ENCODE peak calls at places on chromosomes 12 and 14, in seven cellular contexts. T, E, O, S, G, Z and I are unnamed samples.

GRCh38 chr12:61362037-61362436 is 898.2 kb upstream of the USP15 start:
- DNase-seq in G (no peak), Z (no peak), E (no peak), O (no peak), T (no peak), S (no peak), I (no peak)

GRCh38 chr12:22116376-22116775 is 70.4 kb downstream of the CMAS start:
- DNase-seq in O (no peak), Z (no peak), G (no peak), E (no peak), S (no peak), T (no peak), I (no peak)

GRCh38 chr14:81400852-81401251 is 728 bp upstream of the STON2 start:
- DNase-seq in T (peak; percentile 70), O (peak; percentile 59), E (no peak), S (no peak), Z (no peak), G (peak; percentile 97), I (no peak)

GRCh38 chr12:105930612-105931011 is 208.1 kb downstream of the NUAK1 start:
- DNase-seq in T (no peak), S (no peak), O (no peak), G (no peak), Z (no peak), E (no peak), I (no peak)

GRCh38 chr14:67232066-67232465 is 9.2 kb upstream of the PALS1 start:
- DNase-seq in G (no peak), E (no peak), T (no peak), Z (no peak), O (no peak), S (no peak), I (peak; percentile 4)

GRCh38 chr14:95156153-95156764 is 1.1 kb downstream of the DICER1 start:
- DNase-seq in S (no peak), Z (no peak), T (peak; percentile 41), G (peak; percentile 24), O (peak; percentile 12), E (peak; percentile 24), I (no peak)

GRCh38 chr12:100138048-100138907 is 4.4 kb downstream of the BLTP3B start:
- DNase-seq in E (peak; percentile 59), T (no peak), O (peak; percentile 45), Z (no peak), S (peak; percentile 22), G (peak; percentile 41), I (peak; percentile 14)

GRCh38 chr12:50066402-50066801 is 9.0 kb downstream of the ASIC1 start:
- DNase-seq in T (no peak), G (peak; percentile 37), Z (no peak), S (no peak), E (no peak), O (peak; percentile 72), I (no peak)

GRCh38 chr14:67556671-67557070 is 23.6 kb downstream of the PLEKHH1 start:
- DNase-seq in O (no peak), G (no peak), T (no peak), S (no peak), Z (no peak), E (no peak), I (no peak)

GRCh38 chr12:73892181-73892580 is 645.5 kb upstream of the ATXN7L3B start:
- DNase-seq in T (no peak), S (no peak), Z (no peak), O (peak; percentile 18), G (no peak), E (no peak), I (no peak)

GRCh38 chr12:132923356-132923909 is 32.7 kb downstream of the ZNF605 start:
- DNase-seq in T (no peak), G (no peak), Z (no peak), E (no peak), S (no peak), O (no peak), I (no peak)

GRCh38 chr12:132924356-132924755 is 31.8 kb downstream of the ZNF605 start:
- DNase-seq in Z (no peak), E (no peak), G (no peak), T (no peak), S (no peak), O (no peak), I (no peak)

GRCh38 chr12:132922676-132923075 is 33.4 kb downstream of the ZNF605 start:
- DNase-seq in E (no peak), G (no peak), Z (no peak), S (no peak), T (no peak), O (no peak), I (no peak)

GRCh38 chr12:132926417-132926833 is 29.7 kb downstream of the ZNF605 start:
- DNase-seq in Z (no peak), G (no peak), E (no peak), T (no peak), O (no peak), S (no peak), I (no peak)

DNA sequence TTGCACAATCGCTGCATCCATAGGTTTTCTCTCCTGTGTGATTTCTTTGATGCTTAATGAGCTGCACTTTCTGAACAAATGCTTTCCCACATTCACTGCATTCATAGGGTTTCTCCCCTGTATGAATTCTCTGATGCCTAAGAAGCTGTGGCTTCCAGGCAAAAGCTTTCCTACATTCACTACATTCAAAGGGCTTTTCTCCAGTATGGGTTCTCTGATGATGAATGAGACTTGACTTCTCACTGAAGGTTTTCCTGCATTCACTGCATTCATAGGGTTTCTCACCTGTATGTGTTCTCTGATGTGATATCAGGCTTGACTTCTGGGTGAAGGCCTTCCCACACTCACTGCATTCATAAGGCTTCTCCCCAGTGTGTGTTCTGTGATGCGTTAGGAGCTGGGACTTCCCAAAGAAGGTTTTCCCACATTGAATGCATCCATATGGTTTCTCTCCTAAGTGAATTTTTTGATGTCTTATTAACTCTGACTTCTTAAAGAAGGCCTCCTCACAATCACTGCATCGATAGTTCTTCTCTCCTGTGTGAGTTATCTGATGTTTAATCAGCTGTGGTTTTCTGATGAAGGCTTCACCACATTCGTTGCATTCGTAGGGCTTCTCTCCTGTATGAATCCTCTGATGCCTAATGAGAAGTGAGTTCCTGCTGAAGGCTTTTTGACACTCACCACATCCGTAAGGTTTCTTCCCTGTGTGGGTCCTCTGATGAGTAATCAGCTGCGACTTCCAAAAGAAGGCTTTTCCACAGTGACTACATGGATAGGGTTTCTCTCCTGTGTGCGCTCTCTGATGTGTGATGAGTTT is 30.3 kb downstream of the ZNF605 start:
- DNase-seq in E (no peak), Z (no peak), O (peak; percentile 26), T (no peak), S (no peak), G (peak; percentile 5), I (no peak)
- H3K9me3 ChIP-seq in E (peaks cover 72% of the 10 kb centered on the region), Z (peaks cover 81% of the 10 kb centered on the region), O (peaks cover 98% of the 10 kb centered on the region), T (peaks cover 31% of the 10 kb centered on the region), S (peaks cover 92% of the 10 kb centered on the region), G (peaks cover 76% of the 10 kb centered on the region), I (peaks cover 85% of the 10 kb centered on the region)

GRCh38 chr14:100288382-100289185 is 17.7 kb downstream of the SLC25A29 start:
- DNase-seq in S (no peak), E (no peak), G (no peak), O (no peak), T (no peak), Z (no peak), I (no peak)

GRCh38 chr14:100292301-100292775 is 13.9 kb downstream of the SLC25A29 start:
- DNase-seq in E (no peak), O (no peak), G (no peak), Z (no peak), T (no peak), S (no peak), I (no peak)

GRCh38 chr14:100290607-100291304 is 15.5 kb downstream of the SLC25A29 start:
- DNase-seq in Z (no peak), E (no peak), S (no peak), G (no peak), O (no peak), T (no peak), I (no peak)

GRCh38 chr14:100291305-100292075 is 14.8 kb downstream of the SLC25A29 start:
- DNase-seq in T (no peak), O (no peak), S (no peak), G (no peak), Z (no peak), E (no peak), I (no peak)

GRCh38 chr14:100289916-100290606 is 16.2 kb downstream of the SLC25A29 start:
- DNase-seq in O (no peak), T (no peak), E (no peak), G (no peak), S (no peak), Z (no peak), I (no peak)
- H3K4me1 ChIP-seq in O (peaks cover 6% of the 10 kb centered on the region), T (peaks cover 3% of the 10 kb centered on the region), E (peaks cover 7% of the 10 kb centered on the region), G (peaks cover 5% of the 10 kb centered on the region), S (peaks cover 6% of the 10 kb centered on the region), Z (peaks cover 13% of the 10 kb centered on the region), I (peaks cover 8% of the 10 kb centered on the region)

GRCh38 chr14:106605548-106606448 is 1079.4 kb downstream of the TMEM121 start:
- DNase-seq in T (peak; percentile 47), G (no peak), O (peak; percentile 24), S (peak; percentile 71), E (peak; percentile 81), Z (peak; percentile 29), I (peak; percentile 76)

GRCh38 chr14:106606936-106607335 is 1080.6 kb downstream of the TMEM121 start:
- DNase-seq in S (no peak), G (no peak), O (no peak), T (no peak), Z (no peak), E (no peak), I (no peak)

GRCh38 chr14:106613256-106613655 is 1086.9 kb downstream of the TMEM121 start:
- DNase-seq in O (no peak), S (no peak), E (no peak), G (no peak), T (no peak), Z (no peak), I (no peak)

DNA sequence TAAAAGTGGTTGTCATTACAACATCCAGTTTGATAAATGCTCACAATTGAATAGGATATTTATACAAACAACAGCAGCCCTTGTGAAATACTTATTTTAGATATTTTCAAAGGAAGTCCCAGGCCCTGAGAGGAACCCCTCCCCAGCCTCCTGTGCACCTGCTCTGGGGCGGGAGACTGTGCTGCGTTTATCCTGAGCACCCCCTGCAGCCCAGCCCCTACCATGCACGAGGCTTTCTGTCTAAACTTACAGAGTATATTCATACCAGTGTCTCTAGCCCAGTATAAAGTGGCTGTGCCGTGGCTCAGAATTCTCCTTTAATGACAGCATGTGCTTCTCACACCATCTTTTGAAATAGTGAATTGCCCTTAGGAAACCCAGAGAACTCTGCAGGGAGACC is 1084.3 kb downstream of the TMEM121 start:
- DNase-seq in O (no peak), E (no peak), Z (no peak), T (no peak), S (no peak), G (no peak), I (no peak)
- H3K9me3 ChIP-seq in O (no peaks in the 10 kb centered on the region), E (no peaks in the 10 kb centered on the region), Z (no peaks in the 10 kb centered on the region), T (no peaks in the 10 kb centered on the region), S (no peaks in the 10 kb centered on the region), G (no peaks in the 10 kb centered on the region), I (no peaks in the 10 kb centered on the region)

DNA sequence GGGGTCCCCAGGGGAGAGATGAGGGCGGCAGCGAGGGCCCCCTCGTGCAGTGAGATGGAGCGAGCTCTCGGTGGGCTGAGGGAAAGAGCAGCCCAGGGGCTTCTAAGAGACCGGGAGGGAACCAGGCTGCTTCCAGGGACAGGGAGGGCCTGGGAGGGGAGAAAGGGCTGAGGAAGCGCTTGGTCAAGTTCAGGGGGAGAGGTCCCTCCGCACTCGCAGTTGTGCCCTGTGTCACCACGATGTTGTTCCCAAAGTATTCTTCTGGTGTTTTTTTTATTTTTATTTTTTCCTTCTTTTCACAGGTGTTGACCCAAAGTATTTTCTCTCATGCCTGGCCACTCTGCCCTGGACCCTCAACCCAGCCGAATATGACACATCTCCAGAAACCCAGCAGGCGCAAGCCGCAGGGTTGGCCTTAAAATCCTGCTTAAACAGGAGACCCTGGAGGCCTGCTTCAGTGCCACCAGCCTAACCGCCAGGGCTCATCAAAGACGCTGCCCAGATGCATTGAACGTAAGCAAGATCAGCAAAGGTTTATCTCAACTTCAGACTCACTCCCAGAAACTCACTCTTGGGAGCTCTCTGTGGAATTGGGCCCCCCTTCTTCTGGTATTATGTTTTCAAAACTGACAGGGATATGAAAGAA is 16.2 kb downstream of the TNFAIP2 start:
- DNase-seq in Z (no peak), G (no peak), T (no peak), E (no peak), O (no peak), S (no peak), I (no peak)
- H3K4me1 ChIP-seq in Z (no peaks in the 10 kb centered on the region), G (peaks cover 3% of the 10 kb centered on the region), T (peaks cover 6% of the 10 kb centered on the region), E (peaks cover 34% of the 10 kb centered on the region), O (peaks cover 78% of the 10 kb centered on the region), S (no peaks in the 10 kb centered on the region), I (peaks cover 4% of the 10 kb centered on the region)